ENCODE peak calls at places on chromosomes 11 and 22, in five cellular contexts. One of them, this sample, is unnamed.

GRCh38 chr11:61080986-61081590 is 21.2 kb upstream of the CD5 start:
- DNase-seq in A549: no peak
- DNase-seq in HCT116: no peak
- DNase-seq in K562: no peak
- DNase-seq in HepG2: no peak
- DNase-seq in this sample: no peak

GRCh38 chr22:21568207-21569075 is 927 bp downstream of the UBE2L3 start:
- DNase-seq in K562: peak
- DNase-seq in HCT116: no peak
- DNase-seq in HepG2: peak
- DNase-seq in A549: peak
- DNase-seq in this sample: peak

GRCh38 chr11:109422755-109423113 is 744 bp downstream of the C11orf87 start:
- DNase-seq in A549: no peak
- DNase-seq in HCT116: no peak
- DNase-seq in HepG2: no peak
- DNase-seq in K562: no peak
- DNase-seq in this sample: no peak

GRCh38 chr11:110989734-110990133 is 255.8 kb upstream of the POU2AF2 start:
- DNase-seq in HCT116: no peak
- DNase-seq in K562: no peak
- DNase-seq in A549: no peak
- DNase-seq in HepG2: no peak
- DNase-seq in this sample: peak

GRCh38 chr22:42635531-42635930 is 4.9 kb downstream of the ATP5MGL start:
- DNase-seq in K562: no peak
- DNase-seq in A549: peak
- DNase-seq in HepG2: no peak
- DNase-seq in HCT116: peak
- DNase-seq in this sample: no peak

GRCh38 chr11:108592591-108593213 is 866 bp downstream of the EXPH5 start:
- DNase-seq in A549: no peak
- DNase-seq in HCT116: no peak
- DNase-seq in K562: peak
- DNase-seq in HepG2: no peak
- DNase-seq in this sample: peak

GRCh38 chr22:22884010-22884887 is 3.4 kb upstream of the IGLL5 start:
- DNase-seq in K562: peak
- DNase-seq in HepG2: peak
- DNase-seq in HCT116: peak
- DNase-seq in A549: peak
- DNase-seq in this sample: peak

GRCh38 chr11:62427630-62428233 is 8.9 kb downstream of the SCGB1A1 start:
- DNase-seq in HCT116: no peak
- DNase-seq in HepG2: no peak
- DNase-seq in A549: no peak
- DNase-seq in K562: no peak
- DNase-seq in this sample: peak

GRCh38 chr22:33873186-33873585 is 47.1 kb downstream of the LARGE1 start:
- DNase-seq in HepG2: no peak
- DNase-seq in HCT116: no peak
- DNase-seq in A549: no peak
- DNase-seq in K562: no peak
- DNase-seq in this sample: no peak

GRCh38 chr11:9664276-9665171 is 647 bp downstream of the SWAP70 start:
- DNase-seq in A549: peak
- DNase-seq in HepG2: peak
- DNase-seq in K562: no peak
- DNase-seq in HCT116: no peak
- DNase-seq in this sample: peak

GRCh38 chr11:13033760-13034533 is 24.8 kb downstream of the RASSF10 start:
- DNase-seq in K562: no peak
- DNase-seq in A549: no peak
- DNase-seq in HepG2: no peak
- DNase-seq in HCT116: no peak
- DNase-seq in this sample: no peak

GRCh38 chr11:128599729-128600128 is 12.4 kb upstream of the ETS1 start:
- DNase-seq in HCT116: no peak
- DNase-seq in HepG2: no peak
- DNase-seq in A549: no peak
- DNase-seq in K562: no peak
- DNase-seq in this sample: no peak

GRCh38 chr22:44638966-44639739 is 62.9 kb upstream of the PRR5 start:
- DNase-seq in K562: no peak
- DNase-seq in HCT116: no peak
- DNase-seq in A549: no peak
- DNase-seq in HepG2: no peak
- DNase-seq in this sample: no peak

GRCh38 chr22:24068717-24069116 is 57.6 kb downstream of the CABIN1 start:
- DNase-seq in HCT116: no peak
- DNase-seq in K562: no peak
- DNase-seq in A549: no peak
- DNase-seq in HepG2: no peak
- DNase-seq in this sample: no peak

GRCh38 chr11:131386408-131386807 is 16.0 kb downstream of the NTM start:
- DNase-seq in K562: no peak
- DNase-seq in HepG2: no peak
- DNase-seq in A549: no peak
- DNase-seq in HCT116: no peak
- DNase-seq in this sample: no peak

GRCh38 chr11:94998285-94998684 is 24.8 kb downstream of the KDM4D start:
- DNase-seq in K562: no peak
- DNase-seq in A549: no peak
- DNase-seq in HepG2: no peak
- DNase-seq in HCT116: no peak
- DNase-seq in this sample: no peak

GRCh38 chr11:94993400-94993943 is 20.0 kb downstream of the KDM4D start:
- DNase-seq in K562: no peak
- DNase-seq in A549: no peak
- DNase-seq in HepG2: no peak
- DNase-seq in HCT116: no peak
- DNase-seq in this sample: no peak

GRCh38 chr11:94997437-94997836 is 23.9 kb downstream of the KDM4D start:
- DNase-seq in HepG2: no peak
- DNase-seq in HCT116: no peak
- DNase-seq in K562: peak
- DNase-seq in A549: no peak
- DNase-seq in this sample: no peak
- TF ChIP-seq CTCF in HepG2: no peak
- TF ChIP-seq CTCF in HCT116: peak
- TF ChIP-seq CTCF in K562: peak
- TF ChIP-seq CTCF in A549: no peak
- TF ChIP-seq CTCF in this sample: no peak

GRCh38 chr11:134170177-134170908 is 53.4 kb downstream of the NCAPD3 start:
- DNase-seq in HepG2: no peak
- DNase-seq in A549: no peak
- DNase-seq in K562: no peak
- DNase-seq in HCT116: no peak
- DNase-seq in this sample: no peak

GRCh38 chr11:134159652-134160051 is 64.1 kb downstream of the NCAPD3 start:
- DNase-seq in HCT116: no peak
- DNase-seq in A549: no peak
- DNase-seq in HepG2: no peak
- DNase-seq in K562: no peak
- DNase-seq in this sample: no peak

DNA sequence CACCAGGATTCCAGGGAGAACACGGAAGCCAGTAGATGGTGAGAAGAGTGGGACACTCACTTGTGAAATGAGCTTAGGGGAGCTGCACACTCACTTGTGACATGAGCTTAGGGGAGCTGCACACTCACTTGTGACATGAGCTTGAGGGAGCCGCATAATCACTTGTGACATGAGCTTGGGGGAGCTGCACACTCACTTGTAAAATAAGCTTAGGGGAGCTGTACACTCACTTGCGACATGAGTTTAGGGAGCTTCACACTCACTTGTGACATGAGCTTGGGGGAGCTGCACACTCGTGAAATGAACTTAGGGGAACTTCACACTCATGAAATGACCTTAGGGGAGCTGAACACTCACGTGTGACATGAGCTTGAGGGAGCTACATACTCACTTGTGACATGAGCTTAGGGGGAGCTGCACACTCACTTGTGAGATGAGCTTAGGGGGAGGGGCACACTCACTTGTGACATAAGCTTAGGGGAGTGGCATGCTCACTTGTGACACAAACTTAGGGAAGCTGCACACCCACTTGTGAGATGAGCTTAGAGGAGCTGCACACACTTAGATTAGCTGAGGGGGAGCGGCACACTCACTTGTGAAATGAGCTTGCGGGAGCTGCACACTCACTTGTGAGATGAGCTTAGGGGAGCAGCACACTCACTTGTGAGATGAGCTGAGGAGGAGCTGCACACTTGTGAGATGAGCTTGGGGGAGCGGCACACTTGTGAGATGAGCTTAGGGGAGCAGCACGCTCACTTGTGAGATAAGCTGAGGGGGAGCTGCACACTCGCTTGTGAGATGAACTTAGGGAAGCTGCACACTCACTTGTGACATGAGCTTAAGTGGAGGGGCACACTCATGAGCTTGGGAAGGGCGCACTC is 59.0 kb downstream of the NCAPD3 start:
- DNase-seq in HCT116: no peak
- DNase-seq in HepG2: peak
- DNase-seq in A549: peak
- DNase-seq in K562: no peak
- DNase-seq in this sample: no peak
- H3K4me3 ChIP-seq in HCT116: no peak
- H3K4me3 ChIP-seq in HepG2: no peak
- H3K4me3 ChIP-seq in A549: no peak
- H3K4me3 ChIP-seq in K562: no peak
- H3K4me3 ChIP-seq in this sample: no peak

DNA sequence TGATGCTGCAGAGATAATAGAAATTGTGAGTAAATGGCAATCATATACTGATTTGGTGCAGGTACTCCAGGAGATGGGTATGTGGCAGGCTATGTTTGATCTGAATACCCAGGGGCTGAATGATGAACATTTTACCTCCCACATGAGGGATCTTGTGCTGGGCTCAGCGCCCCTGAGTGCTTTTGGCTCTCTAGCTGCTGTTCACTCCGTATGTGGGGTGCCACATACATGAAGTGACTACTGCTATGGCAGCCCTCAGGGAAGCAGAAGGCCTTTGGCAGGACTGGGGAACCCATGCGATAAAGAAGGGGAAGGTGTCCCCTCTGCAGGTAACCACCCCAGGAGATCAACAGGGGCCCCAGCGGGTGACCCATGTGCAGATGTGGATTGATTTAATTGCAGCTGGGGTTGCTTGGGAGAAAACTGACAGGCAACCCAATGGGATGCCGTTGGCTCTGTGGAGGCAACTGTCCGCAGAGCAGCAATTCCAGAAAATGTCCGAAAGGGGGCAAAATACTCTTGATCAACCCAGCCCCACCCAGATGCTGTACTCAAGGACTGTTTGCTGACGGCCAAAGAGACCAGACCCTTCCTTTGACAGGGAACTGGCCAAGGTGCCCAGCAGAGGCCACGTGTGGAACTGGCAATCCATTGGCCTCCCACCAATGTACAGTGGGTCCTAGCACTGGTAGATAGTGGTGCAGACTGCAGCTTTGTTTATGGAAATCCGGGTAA is 29.5 kb upstream of the KCNA4 start:
- DNase-seq in HepG2: no peak
- DNase-seq in A549: peak
- DNase-seq in K562: no peak
- DNase-seq in HCT116: no peak
- DNase-seq in this sample: peak
- TF ChIP-seq MAX in HepG2: no peak
- TF ChIP-seq MAX in A549: no peak
- TF ChIP-seq MAX in K562: no peak
- TF ChIP-seq MAX in HCT116: no peak
- TF ChIP-seq MAX in this sample: no peak

GRCh38 chr11:1293619-1294015 is 15.8 kb downstream of the TOLLIP start:
- DNase-seq in HepG2: no peak
- DNase-seq in HCT116: no peak
- DNase-seq in K562: no peak
- DNase-seq in A549: peak
- DNase-seq in this sample: no peak
- TF ChIP-seq CTCF in HepG2: peak
- TF ChIP-seq CTCF in HCT116: peak
- TF ChIP-seq CTCF in K562: no peak
- TF ChIP-seq CTCF in A549: peak
- TF ChIP-seq CTCF in this sample: no peak

DNA sequence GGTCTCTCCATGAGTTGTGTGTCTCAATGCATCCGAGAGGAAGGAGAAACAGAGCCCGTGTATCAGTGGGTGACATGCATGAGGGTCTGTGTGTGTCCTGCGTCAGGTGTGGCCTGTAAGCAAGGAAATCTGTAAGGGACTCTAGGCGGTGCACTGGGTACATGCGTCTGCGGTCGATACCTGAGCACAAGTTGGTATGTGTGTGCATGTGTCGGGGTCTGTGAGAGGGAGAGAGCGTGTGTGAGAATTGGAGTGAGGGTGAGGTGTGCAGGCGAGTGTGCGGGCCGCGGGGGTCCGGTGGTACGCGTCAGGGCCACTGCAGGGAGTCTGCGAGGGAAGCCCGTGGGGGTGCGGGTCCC is 503 bp downstream of the CDC42BPG start:
- DNase-seq in HepG2: no peak
- DNase-seq in HCT116: no peak
- DNase-seq in K562: no peak
- DNase-seq in A549: no peak
- DNase-seq in this sample: no peak
- H3K4me3 ChIP-seq in HepG2: peak
- H3K4me3 ChIP-seq in HCT116: peak
- H3K4me3 ChIP-seq in K562: peak
- H3K4me3 ChIP-seq in A549: peak
- H3K4me3 ChIP-seq in this sample: no peak

GRCh38 chr22:30202531-30203006 is 44.0 kb downstream of the LIF start:
- DNase-seq in K562: no peak
- DNase-seq in HCT116: no peak
- DNase-seq in A549: no peak
- DNase-seq in HepG2: no peak
- DNase-seq in this sample: no peak
- TF ChIP-seq MAX in K562: no peak
- TF ChIP-seq MAX in HCT116: no peak
- TF ChIP-seq MAX in A549: no peak
- TF ChIP-seq MAX in HepG2: no peak
- TF ChIP-seq MAX in this sample: no peak

DNA sequence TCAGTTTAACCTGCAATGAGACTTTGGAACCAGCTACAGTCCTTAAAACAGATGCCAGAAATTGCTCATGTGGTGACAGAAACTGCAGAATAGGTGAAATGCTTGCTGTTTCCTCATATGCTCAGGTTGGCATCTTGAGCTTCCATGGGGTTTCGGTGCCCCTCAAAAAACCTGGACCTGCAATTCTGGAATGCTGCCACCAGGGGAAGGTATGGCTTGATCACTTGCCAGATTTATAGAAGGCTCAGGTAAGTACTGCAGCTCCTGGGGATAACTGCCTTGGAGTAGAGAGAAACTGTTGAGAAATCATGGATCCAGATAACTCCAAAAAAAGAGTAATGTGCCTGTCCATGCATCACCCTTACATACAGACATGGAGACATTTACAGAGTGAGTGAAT is 113.0 kb downstream of the CTTN start:
- DNase-seq in HepG2: no peak
- DNase-seq in K562: peak
- DNase-seq in A549: no peak
- DNase-seq in HCT116: no peak
- DNase-seq in this sample: no peak
- TF ChIP-seq CTCF in HepG2: peak
- TF ChIP-seq CTCF in K562: no peak
- TF ChIP-seq CTCF in A549: no peak
- TF ChIP-seq CTCF in HCT116: peak
- TF ChIP-seq CTCF in this sample: peak